ENCODE peak calls at places on chromosomes 11 and 22, in six cellular contexts. H is A549, V is right atrium auricular region, N is GM23248, P is lower lobe of right lung, I is spleen. T is an unnamed sample.

GRCh38 chr11:107676341-107676740 is 35.5 kb downstream of the SLN start:
- DNase-seq in H (no peak), V (no peak), N (no peak), P (no peak), I (no peak), T (no peak)

GRCh38 chr11:43943931-43944751 is 1.7 kb downstream of the C11orf96 start:
- DNase-seq in H (peak), V (no peak), N (peak), P (peak), I (peak), T (no peak)

GRCh38 chr11:64226507-64227051 is 505 bp downstream of the NUDT22 start:
- DNase-seq in H (no peak), V (no peak), N (peak), P (peak), I (peak), T (no peak)

GRCh38 chr11:65625628-65626342 is 10.2 kb downstream of the PCNX3 start:
- DNase-seq in H (peak), V (no peak), N (peak), P (peak), I (peak), T (no peak)

GRCh38 chr11:84498016-84498415 is 1129.1 kb downstream of the DLG2 start:
- DNase-seq in H (no peak), V (no peak), N (peak), P (no peak), I (no peak), T (no peak)

GRCh38 chr22:41668971-41669911 is 19.4 kb downstream of the SNU13 start:
- DNase-seq in H (peak), V (no peak), N (peak), P (no peak), I (no peak), T (no peak)

GRCh38 chr11:61345954-61346814 is 13.2 kb downstream of the TKFC start:
- DNase-seq in H (no peak), V (no peak), N (no peak), P (no peak), I (peak), T (no peak)

GRCh38 chr11:70420008-70420464 is 21.7 kb downstream of the CTTN start:
- DNase-seq in H (no peak), V (no peak), N (no peak), P (no peak), I (no peak), T (no peak)

GRCh38 chr22:30198152-30198845 is 48.3 kb downstream of the LIF start:
- DNase-seq in H (no peak), V (no peak), N (peak), P (no peak), I (no peak), T (no peak)

GRCh38 chr22:26977741-26978140 is 320.4 kb downstream of the MIAT start:
- DNase-seq in H (no peak), V (no peak), N (no peak), P (no peak), I (no peak), T (no peak)

GRCh38 chr11:70505331-70505731 is 107.0 kb downstream of the CTTN start:
- DNase-seq in H (no peak), V (no peak), N (no peak), P (peak), I (peak), T (no peak)

GRCh38 chr11:103735497-103736032 is 300.9 kb upstream of the DDI1 start:
- DNase-seq in H (no peak), V (no peak), N (peak), P (no peak), I (no peak), T (no peak)

GRCh38 chr11:12900496-12900895 is 108.6 kb upstream of the RASSF10 start:
- DNase-seq in H (no peak), V (no peak), N (peak), P (no peak), I (no peak), T (peak)

GRCh38 chr11:70885721-70886305 is 366.6 kb downstream of the SHANK2 start:
- DNase-seq in H (no peak), V (no peak), N (peak), P (no peak), I (no peak), T (no peak)

GRCh38 chr11:18394928-18395734 is 768 bp downstream of the LDHA start:
- DNase-seq in H (peak), V (no peak), N (peak), P (no peak), I (peak), T (no peak)

GRCh38 chr11:107413352-107413751 is 44.3 kb downstream of the CWF19L2 start:
- DNase-seq in H (no peak), V (no peak), N (no peak), P (no peak), I (no peak), T (no peak)

GRCh38 chr11:78595431-78596130 is 20.9 kb upstream of the NARS2 start:
- DNase-seq in H (no peak), V (no peak), N (peak), P (no peak), I (no peak), T (no peak)

GRCh38 chr11:24511518-24511917 is 14.7 kb downstream of the LUZP2 start:
- DNase-seq in H (no peak), V (no peak), N (no peak), P (no peak), I (no peak), T (no peak)

GRCh38 chr22:38874529-38875222 is 2.7 kb upstream of the CBX6 start:
- DNase-seq in H (no peak), V (peak), N (no peak), P (no peak), I (no peak), T (no peak)

GRCh38 chr11:74729397-74729796 is 1.8 kb downstream of the CHRDL2 start:
- DNase-seq in H (no peak), V (no peak), N (no peak), P (no peak), I (no peak), T (no peak)

GRCh38 chr22:49208003-49208402 is 619.7 kb downstream of the BRD1 start:
- DNase-seq in H (no peak), V (peak), N (no peak), P (no peak), I (peak), T (no peak)

GRCh38 chr11:28098257-28098656 is 9.7 kb downstream of the KIF18A start:
- DNase-seq in H (no peak), V (no peak), N (no peak), P (no peak), I (no peak), T (no peak)

GRCh38 chr22:48785792-48786678 is 1041.6 kb downstream of the BRD1 start:
- DNase-seq in H (no peak), V (peak), N (no peak), P (no peak), I (no peak), T (no peak)

GRCh38 chr11:77502501-77502900 is 28.6 kb upstream of the PAK1 start:
- DNase-seq in H (no peak), V (no peak), N (peak), P (no peak), I (no peak), T (no peak)

GRCh38 chr11:69156673-69157155 is 979 bp downstream of the SMIM38 start:
- DNase-seq in H (no peak), V (no peak), N (peak), P (peak), I (peak), T (no peak)
- H3K27ac ChIP-seq in H (no peak), V (peak), N (no peak), P (no peak), I (peak), T (no peak)

GRCh38 chr11:34819740-34820482 is 96.3 kb downstream of the APIP start:
- DNase-seq in H (no peak), V (no peak), N (no peak), P (no peak), I (no peak), T (no peak)
- H3K27ac ChIP-seq in H (no peak), V (no peak), N (no peak), P (no peak), I (no peak), T (no peak)

GRCh38 chr22:40434745-40435144 is 64.4 kb downstream of the SGSM3 start:
- DNase-seq in H (no peak), V (no peak), N (no peak), P (no peak), I (no peak), T (no peak)
- H3K27ac ChIP-seq in H (no peak), V (no peak), N (no peak), P (no peak), I (peak), T (no peak)

DNA sequence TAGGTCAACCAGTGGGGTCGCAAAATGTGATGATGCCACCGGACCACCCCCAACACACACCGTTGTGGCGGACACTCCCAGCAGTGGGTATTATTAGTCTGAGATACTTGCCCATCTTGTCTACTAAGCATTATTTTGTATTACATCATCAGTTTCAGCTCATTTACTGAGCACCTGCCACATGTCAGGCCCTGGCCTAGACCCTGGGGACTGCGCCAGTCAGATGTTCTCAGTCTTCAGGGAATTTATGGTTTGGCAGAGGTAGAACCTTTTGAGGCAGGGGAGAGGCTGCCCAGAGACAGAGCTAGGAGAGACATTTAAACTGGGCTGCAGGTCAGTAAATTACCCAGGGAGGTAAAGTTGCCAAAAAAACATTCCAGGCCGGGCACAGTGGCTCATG is 43.1 kb upstream of the GCAT start:
- DNase-seq in H (no peak), V (no peak), N (no peak), P (no peak), I (no peak), T (no peak)
- H3K27ac ChIP-seq in H (no peak), V (peak), N (no peak), P (no peak), I (no peak), T (no peak)

GRCh38 chr11:101128571-101129202 is 926 bp downstream of the PGR start:
- DNase-seq in H (no peak), V (no peak), N (no peak), P (peak), I (peak), T (no peak)
- H3K27ac ChIP-seq in H (no peak), V (peak), N (no peak), P (peak), I (peak), T (no peak)

GRCh38 chr11:94141511-94142307 is 13.1 kb downstream of the PANX1 start:
- DNase-seq in H (no peak), V (no peak), N (no peak), P (no peak), I (no peak), T (no peak)

GRCh38 chr11:94140154-94140655 is 11.6 kb downstream of the PANX1 start:
- DNase-seq in H (no peak), V (no peak), N (no peak), P (no peak), I (no peak), T (no peak)

GRCh38 chr11:94144664-94145063 is 16.0 kb downstream of the PANX1 start:
- DNase-seq in H (no peak), V (no peak), N (no peak), P (no peak), I (no peak), T (no peak)

GRCh38 chr11:94144233-94144632 is 15.6 kb downstream of the PANX1 start:
- DNase-seq in H (no peak), V (no peak), N (no peak), P (no peak), I (no peak), T (no peak)

DNA sequence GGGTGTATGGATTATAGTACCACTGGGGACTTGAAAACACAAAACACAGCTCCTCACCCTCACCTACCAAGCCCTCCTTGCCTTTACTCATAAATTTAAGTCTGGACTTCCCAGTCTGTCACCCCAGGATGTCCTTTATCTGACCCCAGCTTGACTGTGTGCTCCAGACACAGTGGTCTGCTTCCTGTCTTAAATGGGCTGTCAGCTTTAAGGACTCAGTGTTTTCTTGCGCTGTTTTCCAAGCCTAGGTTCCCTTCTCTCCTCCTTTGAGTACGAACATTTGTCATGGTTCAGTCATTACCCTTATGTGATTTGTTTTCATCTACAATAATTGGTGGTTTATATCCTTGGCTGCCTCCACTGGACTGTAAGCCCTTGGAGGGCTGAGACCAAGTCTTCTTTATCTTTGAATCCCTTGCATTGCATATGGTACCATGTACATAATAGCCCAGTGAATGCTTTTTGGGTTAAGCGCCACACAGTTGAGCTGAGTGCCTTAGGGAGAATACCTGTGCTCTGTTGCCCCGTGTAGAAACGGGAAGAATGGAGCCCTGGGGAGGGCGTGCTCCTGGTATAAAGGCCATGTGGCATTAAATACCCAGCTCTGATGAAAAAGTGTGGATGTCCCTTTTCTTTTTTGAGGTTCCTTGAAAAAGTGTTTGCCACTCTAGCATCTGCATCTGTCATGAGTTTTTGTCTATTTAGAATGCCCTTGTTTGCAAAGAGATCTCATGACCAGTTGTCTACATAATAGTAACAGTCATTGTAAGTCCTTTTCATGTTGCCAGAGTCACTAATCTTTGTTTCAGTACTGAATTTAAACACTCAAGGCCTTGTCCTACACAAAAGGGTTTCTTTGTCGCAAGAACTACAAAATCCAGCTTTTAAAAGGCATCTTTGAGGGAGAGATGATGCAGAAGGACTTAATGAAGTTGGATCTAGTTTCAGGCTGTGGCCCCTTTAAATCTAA is 14.0 kb downstream of the PANX1 start:
- DNase-seq in H (no peak), V (no peak), N (no peak), P (no peak), I (no peak), T (no peak)
- H3K27ac ChIP-seq in H (no peak), V (no peak), N (no peak), P (no peak), I (peak), T (peak)

DNA sequence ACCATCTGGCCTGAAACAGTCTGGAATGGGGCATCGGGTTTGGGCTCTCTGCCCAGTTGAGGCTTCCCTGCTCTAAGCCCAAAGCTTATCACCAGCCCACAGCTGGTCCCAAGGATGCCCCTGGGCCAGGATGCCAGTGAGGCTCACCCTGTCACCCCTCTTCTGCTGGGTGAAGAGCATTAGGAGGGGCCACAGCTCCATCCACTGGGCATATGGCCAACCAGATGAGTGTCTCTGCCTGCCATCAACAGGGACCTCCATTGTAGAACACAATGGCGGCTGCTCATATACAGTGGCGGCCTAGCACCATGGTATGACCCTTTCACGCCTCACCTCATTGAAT is 5.6 kb downstream of the CHST1 start:
- DNase-seq in H (no peak), V (no peak), N (no peak), P (no peak), I (no peak), T (no peak)
- H3K27ac ChIP-seq in H (no peak), V (no peak), N (no peak), P (no peak), I (peak), T (no peak)